ENCODE peak calls at places on chromosomes 3 and 15, in nine cellular contexts. Q is tibial nerve, X is HCT116, Y is AG04450, N is tibial artery, A is mucosa of descending colon, Z is cardiac fibroblast, M is cardiac muscle cell, F is heart left ventricle. L is an unnamed sample.
A peak's percentile ranks its signal among the peaks of the same experiment; 100 is the strongest.

GRCh38 chr15:65796610-65797012 is 4.5 kb upstream of the DENND4A start:
- DNase-seq in Q (no peak), M (no peak), Y (no peak), N (no peak), X (no peak), A (no peak), Z (peak; percentile 77), F (no peak), L (peak; percentile 75)

GRCh38 chr3:116059421-116060096 is 385.7 kb downstream of the LSAMP start:
- DNase-seq in F (no peak), Y (peak; percentile 49), Z (peak; percentile 75), A (no peak), Q (no peak), M (peak; percentile 17), N (no peak), X (peak; percentile 82), L (peak; percentile 77)

GRCh38 chr15:73633991-73634495 is 854 bp upstream of the NPTN start:
- DNase-seq in A (no peak), Z (peak; percentile 96), X (peak; percentile 85), M (no peak), Q (no peak), F (no peak), N (no peak), Y (peak; percentile 85), L (peak; percentile 92)

GRCh38 chr15:81363261-81363660 is 10.8 kb downstream of the TMC3 start:
- DNase-seq in Q (no peak), F (no peak), Y (no peak), Z (no peak), A (no peak), M (no peak), N (no peak), X (no peak), L (peak; percentile 32)

GRCh38 chr3:48301814-48302194 is 31.7 kb downstream of the SPINK8 start:
- DNase-seq in M (no peak), Y (no peak), Q (peak; percentile 30), F (peak; percentile 23), A (no peak), Z (peak; percentile 55), X (peak; percentile 16), N (peak; percentile 33), L (peak; percentile 40)

GRCh38 chr15:42490246-42490742 is 647 bp downstream of the ZNF106 start:
- DNase-seq in A (no peak), Z (peak; percentile 31), F (no peak), M (no peak), X (no peak), Q (no peak), Y (no peak), N (no peak), L (peak; percentile 29)

GRCh38 chr3:112888388-112889085 is 41.9 kb upstream of the CD200R1L start:
- DNase-seq in N (no peak), F (no peak), Z (no peak), A (no peak), X (no peak), M (no peak), Y (no peak), Q (no peak), L (peak; percentile 26)

GRCh38 chr15:45083223-45083622 is 30.7 kb downstream of the DUOX2 start:
- DNase-seq in Z (no peak), N (no peak), A (no peak), Q (no peak), Y (no peak), M (no peak), X (no peak), F (no peak), L (no peak)

GRCh38 chr15:93862791-93863190 is 368.6 kb upstream of the MCTP2 start:
- DNase-seq in M (no peak), X (no peak), Q (peak; percentile 33), Z (no peak), N (peak; percentile 48), A (no peak), F (peak; percentile 38), Y (no peak), L (no peak)

GRCh38 chr3:181683563-181683962 is 28.2 kb upstream of the SOX2 start:
- DNase-seq in X (no peak), Q (no peak), A (no peak), Y (no peak), Z (no peak), F (no peak), N (no peak), M (no peak), L (no peak)

GRCh38 chr3:47681016-47681415 is 100.7 kb downstream of the SMARCC1 start:
- DNase-seq in Q (no peak), A (no peak), Z (no peak), F (no peak), Y (no peak), M (no peak), X (no peak), N (no peak), L (no peak)

GRCh38 chr15:92949604-92950249 is 49.6 kb downstream of the CHD2 start:
- DNase-seq in Q (no peak), M (no peak), Z (no peak), Y (no peak), F (no peak), A (no peak), X (no peak), N (no peak), L (no peak)

GRCh38 chr3:98735761-98736269 is 27.3 kb upstream of the ST3GAL6 start:
- DNase-seq in Z (peak; percentile 31), A (no peak), M (no peak), Y (no peak), X (no peak), N (no peak), F (no peak), Q (no peak), L (no peak)

GRCh38 chr3:33392144-33392543 is 48.1 kb downstream of the UBP1 start:
- DNase-seq in A (no peak), Q (no peak), M (no peak), Z (no peak), X (no peak), N (no peak), Y (no peak), F (no peak), L (no peak)

GRCh38 chr3:135456182-135456790 is 509.2 kb upstream of the PPP2R3A start:
- DNase-seq in Q (no peak), Z (no peak), A (no peak), M (peak; percentile 48), Y (no peak), N (no peak), X (no peak), F (no peak), L (no peak)

GRCh38 chr15:96924570-96924969 is 594.1 kb downstream of the NR2F2 start:
- DNase-seq in N (no peak), Y (no peak), X (no peak), M (no peak), Z (no peak), A (no peak), Q (no peak), F (no peak), L (no peak)

GRCh38 chr15:48974865-48975264 is 11.1 kb upstream of the SHC4 start:
- DNase-seq in Y (no peak), Z (peak; percentile 18), F (no peak), X (peak; percentile 8), Q (no peak), M (peak; percentile 54), A (no peak), N (no peak), L (no peak)

DNA sequence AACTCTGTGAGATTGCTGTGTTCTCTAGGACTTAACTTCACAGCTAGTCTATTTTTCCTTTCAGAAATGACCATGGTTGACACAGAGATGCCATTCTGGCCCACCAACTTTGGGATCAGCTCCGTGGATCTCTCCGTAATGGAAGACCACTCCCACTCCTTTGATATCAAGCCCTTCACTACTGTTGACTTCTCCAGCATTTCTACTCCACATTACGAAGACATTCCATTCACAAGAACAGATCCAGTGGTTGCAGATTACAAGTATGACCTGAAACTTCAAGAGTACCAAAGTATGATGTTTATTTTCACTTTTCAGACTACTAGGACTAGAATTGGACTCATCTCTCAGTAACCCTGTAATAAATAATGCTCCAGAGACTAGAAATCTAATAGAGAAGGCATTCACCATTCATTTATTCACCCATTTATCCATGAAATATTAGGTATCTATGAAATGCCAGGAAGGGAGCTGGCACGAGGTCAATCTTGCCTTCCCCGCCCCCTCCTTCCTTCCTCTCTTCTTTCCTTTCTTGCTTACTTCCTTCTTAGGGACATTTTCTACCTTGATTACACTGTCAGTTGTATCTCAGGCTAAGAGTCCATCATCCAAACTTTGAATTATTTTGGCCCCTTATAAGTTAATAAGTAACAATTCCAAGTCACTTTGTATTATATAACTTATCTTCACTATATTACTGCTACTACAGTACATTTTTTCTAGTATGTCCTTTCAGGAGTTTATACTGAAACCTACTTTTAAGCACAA is 91.0 kb downstream of the PPARG start:
- DNase-seq in A (no peak), N (no peak), Y (no peak), M (no peak), X (no peak), Z (no peak), F (no peak), Q (no peak), L (no peak)
- H3K4me3 ChIP-seq in A (no peak overlapping the region), N (no peak overlapping the region), Y (no peak overlapping the region), M (no peak overlapping the region), X (no peak overlapping the region), Z (no peak overlapping the region), F (no peak overlapping the region), Q (no peak overlapping the region), L (no peak overlapping the region)

GRCh38 chr3:53350652-53351051 is 3.3 kb upstream of the DCP1A start:
- DNase-seq in M (no peak), X (peak; percentile 18), Z (peak; percentile 34), A (no peak), N (no peak), Y (no peak), Q (no peak), F (no peak), L (peak; percentile 59)
- TF ChIP-seq CTCF in M (peak; percentile 9), X (peak; percentile 54), Z (no peak), A (peak; percentile 18), N (no peak), Y (no peak), Q (no peak), F (no peak), L (peak; percentile 12)

GRCh38 chr3:157082305-157082981 is 77.5 kb downstream of the CCNL1 start:
- DNase-seq in N (no peak), X (peak; percentile 18), F (no peak), Y (no peak), M (no peak), A (no peak), Q (no peak), Z (peak; percentile 80), L (peak; percentile 77)
- H3K4me3 ChIP-seq in N (no peak overlapping the region), X (peak overlapping the region; percentile 22), F (no peak overlapping the region), Y (no peak overlapping the region), M (no peak overlapping the region), A (no peak overlapping the region), Q (no peak overlapping the region), Z (no peak overlapping the region), L (no peak overlapping the region)

DNA sequence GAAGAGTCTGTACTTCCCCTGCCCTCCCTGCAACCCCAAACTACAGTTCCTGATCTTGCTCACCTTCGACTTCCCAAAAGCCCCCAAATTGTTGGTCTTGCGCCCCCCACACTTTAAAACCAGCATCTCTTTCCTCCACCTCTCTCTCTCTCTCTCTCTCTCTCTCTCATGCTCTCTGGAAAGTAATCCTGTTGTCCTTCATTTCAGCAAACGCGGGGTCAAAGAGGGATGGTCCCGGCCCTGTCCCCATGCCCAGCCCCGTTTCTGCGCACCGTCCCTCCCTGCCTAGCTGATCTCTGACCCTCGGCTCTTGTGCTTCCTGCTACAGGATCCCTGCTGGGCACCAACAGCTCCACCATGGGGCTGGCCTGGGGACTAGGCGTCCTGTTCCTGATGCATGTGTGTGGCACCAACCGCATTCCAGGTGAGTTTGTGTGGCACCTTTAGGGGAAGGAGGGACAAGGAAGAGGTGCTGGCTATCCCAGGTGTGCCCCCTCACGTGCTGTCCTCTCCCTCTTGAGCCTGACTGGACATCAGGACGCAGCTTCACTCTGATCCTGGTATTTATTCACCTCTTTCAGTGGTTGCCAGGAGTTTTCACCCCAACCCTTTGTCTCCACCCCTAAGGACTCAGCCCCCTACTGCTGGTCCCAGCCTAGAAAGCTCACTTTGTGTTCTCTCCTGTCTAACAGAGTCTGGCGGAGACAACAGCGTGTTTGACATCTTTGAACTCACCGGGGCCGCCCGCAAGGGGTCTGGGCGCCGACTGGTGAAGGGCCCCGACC is 814 bp downstream of the THBS1 start:
- DNase-seq in A (peak; percentile 88), Z (peak; percentile 61), X (no peak), Y (no peak), Q (peak; percentile 56), N (peak; percentile 56), M (peak; percentile 69), F (peak; percentile 68), L (peak; percentile 60)
- TF ChIP-seq CTCF in A (peak; percentile 31), Z (peak; percentile 59), X (peak; percentile 67), Y (peak; percentile 50), Q (peak; percentile 18), N (peak; percentile 39), M (peak; percentile 51), F (peak; percentile 38), L (peak; percentile 55)

L was measured in fibroblast of the aortic adventitia.